ENCODE peak calls at places on chromosomes 5 and 9, in four cellular contexts. E is sigmoid colon, H is H1, Q is adrenal gland. W is an unnamed sample.
A peak's percentile ranks its signal among the peaks of the same experiment; 100 is the strongest.

GRCh38 chr5:65459995-65460394 is 21.7 kb downstream of the ADAMTS6 start:
- DNase-seq in Q (no peak), E (no peak), H (no peak), W (no peak)

GRCh38 chr5:73558950-73559349 is 6.5 kb downstream of the ANKRA2 start:
- DNase-seq in E (no peak), H (no peak), Q (no peak), W (no peak)

GRCh38 chr9:13128266-13128825 is 151.1 kb downstream of the MPDZ start:
- DNase-seq in Q (no peak), H (no peak), E (no peak), W (no peak)

GRCh38 chr5:167248262-167248661 is 1043.2 kb upstream of the WWC1 start:
- DNase-seq in H (no peak), Q (no peak), E (no peak), W (no peak)

GRCh38 chr5:168706655-168707069 is 127.5 kb upstream of the PANK3 start:
- DNase-seq in E (no peak), Q (peak; percentile 29), H (peak; percentile 9), W (no peak)

GRCh38 chr5:103498211-103498610 is 64.4 kb downstream of the NUDT12 start:
- DNase-seq in E (no peak), H (no peak), Q (no peak), W (no peak)

GRCh38 chr5:113059232-113059805 is 82.7 kb downstream of the DCP2 start:
- DNase-seq in E (no peak), Q (no peak), H (no peak), W (no peak)

GRCh38 chr9:131516930-131517329 is 14.1 kb downstream of the UCK1 start:
- DNase-seq in E (no peak), H (no peak), Q (no peak), W (no peak)

GRCh38 chr9:103242025-103242424 is 246.9 kb downstream of the CYLC2 start:
- DNase-seq in Q (no peak), H (no peak), E (no peak), W (no peak)

GRCh38 chr5:176810084-176810597 is at the start of gene UNC5A:
- DNase-seq in Q (peak; percentile 42), E (no peak), H (no peak), W (no peak)

DNA sequence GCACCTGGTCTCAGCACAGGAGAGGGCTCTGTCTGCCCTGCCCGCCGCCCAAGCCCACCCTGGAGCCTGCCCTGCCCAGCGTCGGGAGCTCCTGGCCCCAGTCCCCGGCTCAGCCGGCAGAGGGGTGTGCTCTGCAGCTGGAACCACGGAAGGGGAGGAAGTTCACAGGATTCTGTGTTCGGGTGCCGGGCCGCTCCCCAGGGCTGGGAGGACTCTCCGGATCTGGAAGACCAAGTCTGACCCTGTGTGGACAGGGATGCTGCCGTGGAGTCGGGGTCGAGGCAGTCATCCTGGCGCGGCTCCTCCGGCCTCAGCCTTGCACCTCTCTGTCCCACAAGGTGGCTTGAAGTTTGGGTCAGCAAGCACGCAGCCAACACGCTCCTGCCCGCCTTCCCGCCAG is 78.6 kb downstream of the KCNT1 start:
- DNase-seq in E (no peak), Q (no peak), H (no peak), W (no peak)
- TF ChIP-seq CTCF in E (no peak), Q (no peak), H (no peak), W (no peak)

DNA sequence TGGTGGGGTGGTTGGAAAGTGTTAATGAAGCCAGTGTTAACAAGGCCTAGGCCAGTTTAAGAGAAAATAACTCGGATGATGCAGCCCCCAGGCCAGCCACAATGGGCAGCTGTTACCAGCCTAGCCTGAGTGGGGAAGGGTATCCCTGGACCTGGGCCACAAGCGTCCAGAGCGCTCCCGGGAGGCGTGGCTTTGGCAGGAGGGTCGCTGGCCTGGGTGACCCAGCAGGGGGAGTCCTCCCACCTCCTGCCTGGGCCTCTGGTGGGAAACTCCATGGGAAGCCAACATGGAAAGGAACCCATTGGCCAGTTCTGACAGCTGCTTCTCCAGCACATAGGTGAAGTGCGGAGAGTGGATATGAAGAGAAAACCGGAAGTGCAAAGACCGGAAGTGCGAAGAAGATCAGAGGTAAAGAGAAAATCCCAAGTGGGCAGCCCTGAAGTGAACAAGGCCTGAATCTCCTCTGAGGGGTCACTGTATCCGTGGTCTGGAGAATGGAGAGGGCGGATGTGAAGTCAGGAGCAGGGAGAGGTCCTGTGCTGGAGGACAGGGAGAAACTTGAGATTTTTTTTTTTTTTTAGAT is 79.0 kb downstream of the ADCY2 start:
- DNase-seq in E (no peak), Q (no peak), H (no peak), W (no peak)
- TF ChIP-seq CTCF in E (no peak), Q (no peak), H (peak; percentile 40), W (no peak)

DNA sequence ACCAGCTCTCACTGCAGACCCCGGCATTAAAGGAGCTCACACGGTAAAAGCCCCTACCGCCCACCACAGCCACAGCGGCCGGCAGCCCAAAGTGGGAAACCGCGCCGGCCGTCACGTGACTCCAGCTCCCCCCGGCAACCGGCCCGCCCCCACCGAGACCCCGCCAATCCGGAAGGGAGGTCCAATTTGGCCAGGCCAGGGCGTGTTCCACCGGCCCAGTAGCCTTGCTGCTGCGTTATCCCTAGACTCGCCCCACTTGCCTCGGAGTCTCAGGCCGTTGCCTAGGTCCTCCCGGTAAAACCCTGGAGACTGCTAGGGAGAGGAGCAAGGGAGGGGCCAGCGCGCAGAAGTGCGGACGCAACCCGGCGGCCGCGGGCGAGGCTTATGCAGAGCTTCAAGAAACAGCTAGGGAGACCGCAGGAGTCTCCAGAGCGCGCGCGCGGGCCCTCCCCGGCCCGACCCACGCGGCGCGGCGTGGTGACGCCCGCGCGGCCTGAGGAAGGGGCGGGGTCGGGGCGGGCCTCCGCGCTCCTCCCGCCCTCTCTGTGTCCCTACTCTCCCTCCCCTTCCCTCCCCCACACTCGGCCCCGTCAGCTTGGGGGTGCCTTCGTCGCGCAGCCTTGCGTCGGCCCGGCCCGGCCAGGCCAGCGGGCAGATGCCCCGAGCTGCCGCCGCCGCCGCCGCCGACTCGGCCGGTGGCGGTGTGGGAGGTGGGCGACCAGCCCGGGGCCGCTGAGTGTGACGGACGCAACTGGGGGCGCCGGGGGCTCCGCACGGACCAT is at the start of gene RIC1:
- DNase-seq in Q (peak; percentile 93), H (peak; percentile 67), E (peak; percentile 97), W (peak; percentile 90)
- TF ChIP-seq CTCF in Q (no peak), H (no peak), E (no peak), W (peak; percentile 30)

GRCh38 chr5:88877826-88878225 is 5.2 kb downstream of the MEF2C start:
- DNase-seq in Q (no peak), E (no peak), H (no peak), W (no peak)

GRCh38 chr5:88876714-88877113 is 6.3 kb downstream of the MEF2C start:
- DNase-seq in H (no peak), E (no peak), Q (no peak), W (no peak)

GRCh38 chr5:88879724-88880123 is 3.3 kb downstream of the MEF2C start:
- DNase-seq in Q (no peak), H (no peak), E (no peak), W (no peak)

GRCh38 chr5:88880196-88880595 is 2.8 kb downstream of the MEF2C start:
- DNase-seq in E (no peak), H (no peak), Q (no peak), W (no peak)

GRCh38 chr5:88878976-88879375 is 4.0 kb downstream of the MEF2C start:
- DNase-seq in H (no peak), Q (no peak), E (no peak), W (no peak)
- TF ChIP-seq CTCF in H (no peak), Q (no peak), E (no peak), W (no peak)

GRCh38 chr5:181127456-181127855 is 3.5 kb downstream of the OR2V1 start:
- DNase-seq in E (peak; percentile 25), H (no peak), Q (no peak), W (no peak)
- TF ChIP-seq CTCF in E (no peak), H (no peak), Q (no peak), W (no peak)

GRCh38 chr9:88168564-88168963 is 30.3 kb upstream of the SPATA31C2 start:
- DNase-seq in H (no peak), Q (no peak), E (no peak), W (no peak)

GRCh38 chr9:88177343-88177742 is 39.1 kb upstream of the SPATA31C2 start:
- DNase-seq in Q (no peak), E (no peak), H (no peak), W (no peak)

GRCh38 chr9:88174324-88174723 is 36.0 kb upstream of the SPATA31C2 start:
- DNase-seq in Q (no peak), E (no peak), H (no peak), W (no peak)

GRCh38 chr9:88169700-88170099 is 31.4 kb upstream of the SPATA31C2 start:
- DNase-seq in H (no peak), Q (no peak), E (no peak), W (no peak)

GRCh38 chr9:88173378-88173999 is 35.2 kb upstream of the SPATA31C2 start:
- DNase-seq in H (peak; percentile 27), Q (no peak), E (no peak), W (no peak)
- TF ChIP-seq CTCF in H (peak; percentile 83), Q (peak; percentile 18), E (peak; percentile 17), W (peak; percentile 64)

GRCh38 chr9:122016789-122017188 is 76.3 kb downstream of the TTLL11 start:
- DNase-seq in H (no peak), Q (no peak), E (no peak), W (peak; percentile 54)
- TF ChIP-seq CTCF in H (peak; percentile 3), Q (no peak), E (no peak), W (peak; percentile 64)

W was measured in type B pancreatic cell.